ENCODE peak calls at places on chromosomes 2 and 18, in eight cellular contexts. Q, U, G, E, A, C, W and J are unnamed samples.

GRCh38 chr18:49613141-49613641 is 51.3 kb downstream of the LIPG start:
- DNase-seq in W (no peak), Q (peak), G (no peak), E (no peak), C (no peak), U (peak), A (no peak), J (no peak)

GRCh38 chr2:187054501-187055319 is 205.7 kb upstream of the ZSWIM2 start:
- DNase-seq in W (no peak), C (no peak), E (no peak), Q (no peak), U (no peak), A (no peak), G (no peak), J (no peak)

GRCh38 chr2:132991464-132992045 is 321.6 kb upstream of the LYPD1 start:
- DNase-seq in E (no peak), W (no peak), A (no peak), U (no peak), G (no peak), Q (no peak), C (no peak), J (no peak)

GRCh38 chr18:68965817-68966216 is 167.9 kb downstream of the CCDC102B start:
- DNase-seq in Q (no peak), U (no peak), G (no peak), A (no peak), E (no peak), C (no peak), W (no peak), J (no peak)

GRCh38 chr2:236970656-236971010 is 115.1 kb upstream of the COPS8 start:
- DNase-seq in W (no peak), C (no peak), Q (no peak), A (no peak), U (no peak), E (no peak), G (no peak), J (no peak)

GRCh38 chr2:118990757-118991545 is 49.0 kb downstream of the MARCO start:
- DNase-seq in C (no peak), E (no peak), Q (no peak), W (no peak), G (no peak), A (no peak), U (no peak), J (no peak)

GRCh38 chr2:208097801-208098200 is 26.5 kb downstream of the CRYGD start:
- DNase-seq in U (no peak), A (peak), E (no peak), Q (no peak), C (no peak), W (no peak), G (no peak), J (no peak)

GRCh38 chr2:174510583-174511189 is 23.9 kb upstream of the GPR155 start:
- DNase-seq in A (no peak), G (no peak), W (no peak), U (peak), E (no peak), Q (peak), C (no peak), J (peak)